ENCODE peak calls at places on chromosome 4, in ten cellular contexts. S is body of pancreas, C is vagina, Q is K562, M is A549, N is Peyer's patch, G is heart left ventricle, V is ovary, O is right lobe of liver, T is HepG2. R is an unnamed sample.

GRCh38 chr4:16090306-16090705 is 6.5 kb upstream of the PROM1 start:
- DNase-seq in O (no peak), Q (no peak), G (no peak), V (no peak), C (no peak), N (no peak), M (no peak), T (no peak), S (no peak), R (no peak)

GRCh38 chr4:1060646-1061371 is 49.4 kb downstream of the FGFRL1 start:
- DNase-seq in N (peak; percentile 29), T (no peak), S (no peak), C (no peak), O (peak; percentile 20), M (no peak), G (no peak), V (no peak), Q (no peak), R (no peak)

GRCh38 chr4:39278476-39278875 is 87.7 kb downstream of the RFC1 start:
- DNase-seq in V (no peak), C (no peak), T (no peak), Q (no peak), G (no peak), O (no peak), S (no peak), M (no peak), N (no peak), R (no peak)

GRCh38 chr4:152738812-152739211 is 40.7 kb downstream of the TIGD4 start:
- DNase-seq in T (no peak), G (no peak), V (no peak), O (no peak), Q (no peak), M (no peak), N (no peak), C (no peak), S (no peak), R (no peak)

GRCh38 chr4:8290701-8290970 is 21.1 kb downstream of the HTRA3 start:
- DNase-seq in T (no peak), G (no peak), S (no peak), N (no peak), O (no peak), Q (no peak), C (no peak), M (no peak), V (peak; percentile 12), R (no peak)

GRCh38 chr4:74057588-74057987 is 19.1 kb upstream of the CXCL3 start:
- DNase-seq in Q (peak; percentile 61), M (no peak), N (no peak), G (no peak), C (no peak), T (no peak), V (no peak), O (no peak), S (no peak), R (no peak)

GRCh38 chr4:95048296-95048695 is 290.5 kb downstream of the BMPR1B start:
- DNase-seq in C (no peak), M (no peak), T (no peak), V (no peak), N (no peak), O (no peak), Q (no peak), G (no peak), S (no peak), R (no peak)

GRCh38 chr4:48478273-48478672 is 4.9 kb upstream of the SLC10A4 start:
- DNase-seq in C (no peak), S (no peak), T (no peak), N (no peak), O (no peak), M (no peak), V (no peak), Q (no peak), G (no peak), R (peak; percentile 57)

GRCh38 chr4:146916479-146917076 is 29.1 kb downstream of the TTC29 start:
- DNase-seq in T (peak; percentile 10), Q (peak; percentile 42), C (no peak), G (no peak), S (no peak), N (no peak), M (peak; percentile 1), V (no peak), O (no peak), R (peak; percentile 72)

GRCh38 chr4:92304073-92304472 is 307 bp downstream of the GRID2 start:
- DNase-seq in C (no peak), V (no peak), O (no peak), T (no peak), S (no peak), N (no peak), G (no peak), Q (no peak), M (no peak), R (no peak)

GRCh38 chr4:148857973-148858534 is 415.8 kb upstream of the NR3C2 start:
- DNase-seq in S (no peak), N (no peak), T (no peak), G (no peak), O (no peak), Q (no peak), C (no peak), M (no peak), V (no peak), R (no peak)

GRCh38 chr4:8917868-8918783 is 46.5 kb upstream of the HMX1 start:
- DNase-seq in G (peak; percentile 57), S (peak; percentile 68), O (peak; percentile 69), V (peak; percentile 26), C (peak; percentile 56), T (peak; percentile 23), Q (peak; percentile 48), N (peak; percentile 64), M (peak; percentile 58), R (peak; percentile 44)

GRCh38 chr4:25568788-25569231 is 86.8 kb upstream of the SLC34A2 start:
- DNase-seq in S (no peak), M (no peak), V (no peak), G (no peak), O (no peak), C (no peak), Q (no peak), N (peak; percentile 47), T (no peak), R (no peak)

DNA sequence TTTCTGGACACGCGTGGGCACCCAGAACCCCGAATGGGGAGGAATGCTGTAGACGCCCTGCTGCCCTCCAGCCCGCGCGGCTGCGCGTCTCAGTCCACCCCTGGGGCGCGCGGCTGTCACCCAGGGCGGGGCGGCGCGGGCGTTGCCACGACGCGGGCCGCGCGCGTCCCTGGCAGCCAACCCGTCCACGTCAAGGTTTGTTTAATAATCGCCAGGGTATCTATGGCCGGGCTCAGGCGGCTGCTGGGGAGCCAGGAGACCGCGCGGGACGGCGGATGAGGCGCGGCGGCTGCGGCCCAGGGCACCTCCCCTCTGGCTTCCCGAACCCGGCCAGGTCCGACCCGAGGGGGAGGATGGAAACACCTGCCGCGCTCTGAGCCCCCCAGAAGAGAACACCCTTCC is at the start of gene SPATA18:
- DNase-seq in S (peak; percentile 38), C (no peak), G (peak; percentile 35), M (peak; percentile 19), Q (no peak), N (peak; percentile 61), T (no peak), O (peak; percentile 50), V (peak; percentile 19), R (no peak)
- TF ChIP-seq POLR2A in S (no peak), C (no peak), G (no peak), M (peak; percentile 25), Q (no peak), N (no peak), T (no peak), O (no peak), V (no peak), R (no peak)

GRCh38 chr4:170022211-170022610 is 4.0 kb downstream of the MFAP3L start:
- DNase-seq in T (no peak), C (no peak), Q (no peak), V (no peak), M (no peak), O (no peak), N (no peak), G (no peak), S (no peak), R (no peak)

GRCh38 chr4:170025523-170026252 is 507 bp downstream of the MFAP3L start:
- DNase-seq in V (no peak), N (peak; percentile 47), O (peak; percentile 59), T (no peak), S (peak; percentile 13), G (peak; percentile 30), Q (no peak), C (no peak), M (peak; percentile 7), R (no peak)

GRCh38 chr4:170030121-170030520 is 3.9 kb upstream of the MFAP3L start:
- DNase-seq in Q (no peak), N (no peak), S (no peak), C (no peak), V (no peak), G (no peak), T (no peak), O (no peak), M (no peak), R (no peak)

GRCh38 chr4:170026253-170026991 is at the start of gene MFAP3L:
- DNase-seq in V (peak; percentile 81), M (peak; percentile 71), G (peak; percentile 92), Q (peak; percentile 85), S (peak; percentile 88), O (peak; percentile 94), N (peak; percentile 93), C (no peak), T (peak; percentile 63), R (peak; percentile 81)

DNA sequence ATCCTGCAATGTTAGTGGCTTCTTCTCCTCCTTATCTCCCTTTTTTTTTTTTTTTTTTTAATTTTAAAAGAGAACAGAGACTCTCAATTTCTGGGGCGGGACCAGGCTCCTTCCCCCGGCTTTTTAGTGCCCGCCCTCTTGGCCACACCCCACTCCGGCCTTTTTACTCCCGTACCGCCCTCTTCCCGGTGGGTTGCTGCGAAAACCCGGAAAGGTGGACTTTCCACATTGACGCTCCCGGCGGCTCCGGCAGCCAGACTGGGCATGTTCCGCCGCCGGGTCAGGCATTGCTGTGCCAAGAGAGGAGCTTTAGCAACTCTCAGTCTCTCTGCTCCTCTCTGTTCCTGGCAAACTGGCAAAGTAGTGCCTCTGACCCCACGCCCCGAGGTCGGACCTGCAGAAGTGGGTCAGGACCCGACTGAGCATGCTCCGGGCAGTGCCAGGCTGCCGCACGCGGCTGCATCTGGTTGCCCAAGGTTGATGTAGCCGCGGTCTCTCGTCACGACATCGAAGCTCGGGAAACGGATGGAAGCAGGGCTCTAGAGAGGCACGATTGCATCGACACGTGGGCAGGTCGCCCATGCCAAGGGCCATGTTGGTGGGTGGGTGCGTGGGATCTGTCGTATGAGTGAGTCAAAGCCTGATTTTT is 1.1 kb upstream of the MFAP3L start:
- DNase-seq in V (peak; percentile 91), O (peak; percentile 97), N (peak; percentile 97), S (peak; percentile 94), M (peak; percentile 76), C (peak; percentile 93), Q (peak; percentile 91), T (peak; percentile 78), G (peak; percentile 95), R (peak; percentile 86)
- H3K27ac ChIP-seq in V (no peak overlapping the region), O (peak overlapping the region; percentile 89), N (no peak overlapping the region), S (peak overlapping the region; percentile 92), M (peak overlapping the region; percentile 100), C (peak overlapping the region; percentile 82), Q (peak overlapping the region; percentile 55), T (no peak overlapping the region), G (peak overlapping the region; percentile 87), R (no peak overlapping the region)

GRCh38 chr4:126405369-126405982 is 1090.7 kb downstream of the FAT4 start:
- DNase-seq in N (no peak), Q (no peak), T (peak; percentile 6), S (no peak), O (no peak), G (no peak), C (no peak), M (no peak), V (no peak), R (peak; percentile 26)
- TF ChIP-seq CTCF in N (no peak), Q (peak; percentile 45), T (peak; percentile 23), S (no peak), O (peak; percentile 28), G (no peak), C (no peak), M (no peak), V (no peak), R (peak; percentile 32)

GRCh38 chr4:102344520-102344954 is 745 bp downstream of the SLC39A8 start:
- DNase-seq in N (peak; percentile 79), S (no peak), T (no peak), O (no peak), M (peak; percentile 38), C (no peak), G (peak; percentile 67), Q (peak; percentile 80), V (peak; percentile 64), R (peak; percentile 63)
- TF ChIP-seq POLR2A in N (no peak), S (peak; percentile 73), T (no peak), O (peak; percentile 88), M (peak; percentile 32), C (no peak), G (no peak), Q (peak; percentile 3), V (no peak), R (no peak)